ENCODE peak calls at places on chromosomes 11 and 22, in ten cellular contexts. Z, E, A, U, B, S, D, Q, R and G are unnamed samples.

GRCh38 chr11:129881570-129882170 is 13.7 kb downstream of the NFRKB start:
- DNase-seq in R (no peak), A (no peak), E (peak), Z (no peak), U (no peak), S (peak), D (peak), B (no peak), Q (peak), G (no peak)

GRCh38 chr11:12532580-12532979 is 141.6 kb upstream of the TEAD1 start:
- DNase-seq in A (no peak), U (no peak), S (no peak), B (no peak), E (no peak), Q (no peak), R (no peak), Z (no peak), D (no peak), G (no peak)

GRCh38 chr22:25919452-25919851 is 177.5 kb downstream of the MYO18B start:
- DNase-seq in R (no peak), E (no peak), D (no peak), U (no peak), S (no peak), Z (no peak), B (no peak), A (no peak), Q (no peak), G (no peak)

GRCh38 chr11:2550606-2550970 is 105.8 kb downstream of the KCNQ1 start:
- DNase-seq in S (no peak), R (peak), U (no peak), Q (no peak), B (no peak), Z (no peak), A (no peak), D (peak), E (no peak), G (no peak)

GRCh38 chr11:61488651-61489291 is 19.8 kb upstream of the LRRC10B start:
- DNase-seq in A (no peak), D (peak), E (no peak), B (no peak), R (peak), S (no peak), Z (no peak), U (peak), Q (no peak), G (peak)

GRCh38 chr11:74002832-74003231 is 6.1 kb downstream of the UCP3 start:
- DNase-seq in A (no peak), D (peak), Z (no peak), S (no peak), E (no peak), B (no peak), Q (no peak), R (no peak), U (no peak), G (no peak)

GRCh38 chr11:7246179-7246578 is 5.5 kb upstream of the SYT9 start:
- DNase-seq in U (no peak), Z (no peak), A (no peak), E (peak), R (no peak), D (no peak), B (no peak), S (no peak), Q (no peak), G (no peak)

GRCh38 chr11:7600205-7600775 is 73.0 kb downstream of the CYB5R2 start:
- DNase-seq in S (no peak), Q (no peak), R (peak), U (no peak), B (peak), D (peak), A (no peak), Z (peak), E (peak), G (peak)

GRCh38 chr11:101003468-101003867 is 126.1 kb downstream of the PGR start:
- DNase-seq in Q (no peak), U (no peak), E (peak), R (no peak), B (no peak), D (no peak), A (no peak), Z (no peak), S (no peak), G (no peak)

GRCh38 chr11:6746086-6746618 is 25.6 kb downstream of the OR2AG2 start:
- DNase-seq in S (peak), Q (no peak), A (no peak), U (peak), E (no peak), Z (no peak), B (no peak), D (peak), R (peak), G (no peak)

GRCh38 chr22:39215430-39216142 is 29.2 kb downstream of the PDGFB start:
- DNase-seq in D (peak), E (peak), R (no peak), A (no peak), U (peak), Z (no peak), B (no peak), Q (no peak), S (no peak), G (no peak)

GRCh38 chr11:74749127-74749964 is 697 bp downstream of the RNF169 start:
- DNase-seq in D (peak), S (peak), Z (peak), Q (peak), U (peak), B (no peak), R (peak), E (peak), A (no peak), G (peak)

GRCh38 chr11:13594045-13594444 is 74.4 kb upstream of the FAR1 start:
- DNase-seq in R (peak), Q (no peak), D (no peak), S (no peak), A (no peak), B (no peak), E (no peak), U (no peak), Z (no peak), G (no peak)

GRCh38 chr11:95490625-95491024 is 259.6 kb upstream of the SESN3 start:
- DNase-seq in Q (no peak), Z (no peak), E (no peak), S (no peak), B (no peak), U (no peak), A (no peak), R (no peak), D (no peak), G (no peak)

GRCh38 chr11:62398011-62398994 is 20.5 kb upstream of the SCGB1A1 start:
- DNase-seq in D (no peak), Z (no peak), E (peak), A (no peak), U (peak), R (no peak), B (peak), S (no peak), Q (no peak), G (no peak)

GRCh38 chr11:32391965-32392553 is 43.3 kb downstream of the WT1 start:
- DNase-seq in E (no peak), R (no peak), Q (peak), S (no peak), A (no peak), U (no peak), Z (no peak), D (no peak), B (no peak), G (no peak)

GRCh38 chr22:42154293-42154692 is 23.7 kb upstream of the CYP2D6 start:
- DNase-seq in Q (no peak), A (no peak), S (no peak), D (no peak), E (no peak), Z (no peak), U (no peak), B (no peak), R (no peak), G (no peak)

DNA sequence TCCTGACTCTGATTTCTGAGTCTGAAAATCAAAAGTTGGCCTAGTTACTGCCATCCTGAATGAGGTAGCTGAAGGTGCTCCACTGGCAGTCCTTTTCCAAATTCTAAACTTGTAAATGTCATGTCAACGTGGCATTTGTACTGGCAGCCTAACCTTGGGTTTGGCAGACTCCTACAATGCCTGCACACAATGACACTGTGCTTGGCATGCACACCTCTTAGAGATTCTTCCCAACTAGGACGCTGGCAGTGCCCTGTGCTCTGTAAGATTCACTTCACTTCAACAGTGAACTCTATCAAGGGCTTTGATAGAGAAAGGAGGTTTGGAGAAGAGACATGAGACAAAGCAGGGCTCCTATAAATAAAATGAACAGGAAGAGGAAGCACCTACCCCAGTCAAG is 21.9 kb upstream of the PPP2R1B start:
- DNase-seq in E (no peak), R (no peak), A (no peak), D (no peak), B (no peak), S (no peak), U (peak), Z (peak), Q (no peak), G (no peak)
- TF ChIP-seq POLR2A in E (no peak), R (no peak), A (no peak), D (no peak), B (no peak), S (no peak), U (no peak), Z (no peak), Q (no peak), G (no peak)

GRCh38 chr11:65045061-65045460 is 4.1 kb downstream of the SAC3D1 start:
- DNase-seq in R (no peak), B (no peak), U (no peak), A (no peak), Z (no peak), S (no peak), D (no peak), E (no peak), Q (no peak), G (no peak)

GRCh38 chr11:65043881-65044501 is 3.0 kb downstream of the SAC3D1 start:
- DNase-seq in D (no peak), B (peak), E (no peak), U (peak), S (no peak), Q (peak), R (peak), Z (peak), A (no peak), G (no peak)

GRCh38 chr11:65040520-65041205 is 347 bp upstream of the SAC3D1 start:
- DNase-seq in B (peak), D (peak), Z (peak), S (peak), U (peak), E (peak), Q (peak), A (peak), R (peak), G (peak)

GRCh38 chr11:65042899-65043298 is 1.9 kb downstream of the SAC3D1 start:
- DNase-seq in B (no peak), R (no peak), Z (no peak), Q (no peak), S (no peak), U (no peak), D (no peak), E (no peak), A (no peak), G (no peak)

GRCh38 chr11:65041206-65042035 is at the start of gene SAC3D1:
- DNase-seq in U (no peak), E (no peak), B (no peak), A (no peak), Z (no peak), D (peak), Q (peak), R (peak), S (peak), G (no peak)
- TF ChIP-seq POLR2A in U (no peak), E (peak), B (no peak), A (no peak), Z (no peak), D (no peak), Q (peak), R (no peak), S (peak), G (no peak)

GRCh38 chr11:103530257-103530656 is 421.0 kb downstream of the DYNC2H1 start:
- DNase-seq in E (no peak), A (no peak), S (no peak), Z (no peak), B (no peak), Q (no peak), U (no peak), R (no peak), D (no peak), G (no peak)
- TF ChIP-seq POLR2A in E (no peak), A (no peak), S (no peak), Z (no peak), B (no peak), Q (no peak), U (no peak), R (no peak), D (no peak), G (no peak)

DNA sequence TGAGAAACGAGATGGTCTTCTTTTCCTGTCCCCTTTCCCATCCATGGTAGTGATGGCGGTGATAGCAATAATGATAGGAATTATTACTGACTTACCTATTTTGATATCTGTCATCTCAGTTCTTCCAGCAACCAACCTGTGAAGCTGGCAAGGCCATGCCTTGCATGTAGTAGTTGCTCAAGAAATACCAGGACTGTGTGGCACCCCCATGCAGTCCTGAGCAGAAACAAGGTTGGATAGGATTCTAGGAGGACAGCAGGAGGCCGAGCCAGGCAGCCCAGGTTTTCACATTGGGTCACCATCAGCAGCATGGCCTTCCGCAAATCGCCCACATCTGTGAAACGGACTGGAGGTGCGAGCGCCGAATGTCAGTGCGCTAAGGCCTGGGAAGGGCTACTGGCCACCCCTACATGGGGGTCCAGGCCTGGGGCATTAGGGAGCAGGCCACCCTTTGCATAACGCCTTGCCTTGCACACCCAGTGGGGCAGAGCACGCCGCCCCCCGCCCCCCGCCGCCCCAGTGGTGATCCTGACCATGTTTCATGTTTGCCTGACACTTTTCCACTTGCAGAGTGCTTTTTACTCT is 2.5 kb downstream of the GRK2 start:
- DNase-seq in B (no peak), E (no peak), U (no peak), D (peak), Z (no peak), Q (no peak), A (no peak), R (no peak), S (no peak), G (no peak)
- TF ChIP-seq POLR2A in B (no peak), E (no peak), U (no peak), D (no peak), Z (no peak), Q (no peak), A (no peak), R (no peak), S (no peak), G (no peak)

DNA sequence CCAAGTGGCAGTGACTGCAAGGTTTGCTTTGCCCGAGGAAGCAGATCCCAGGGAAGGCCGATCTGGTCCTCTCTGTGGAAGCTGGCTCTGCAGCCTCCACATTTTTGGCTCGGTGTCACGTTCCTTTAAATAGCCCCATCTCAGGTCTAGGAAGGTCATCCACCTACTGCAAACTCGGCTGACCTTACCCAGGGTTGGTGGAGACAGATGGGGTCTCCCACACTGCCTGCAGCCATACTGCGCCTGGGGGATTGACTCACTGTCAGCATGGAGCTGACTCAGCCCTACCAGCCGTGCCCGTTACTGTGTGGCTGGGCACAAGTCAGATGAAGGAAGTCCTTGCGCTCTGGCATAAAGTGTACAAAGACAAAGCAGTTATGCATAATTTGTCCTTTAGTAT is 16.9 kb downstream of the CDPF1 start:
- DNase-seq in S (no peak), A (no peak), Q (peak), Z (peak), E (no peak), R (no peak), B (peak), D (no peak), U (peak), G (no peak)
- TF ChIP-seq POLR2A in S (no peak), A (no peak), Q (no peak), Z (no peak), E (no peak), R (no peak), B (no peak), D (no peak), U (no peak), G (no peak)

GRCh38 chr11:122711831-122712378 is 56.4 kb downstream of the UBASH3B start:
- DNase-seq in R (no peak), S (no peak), B (no peak), D (peak), E (no peak), Q (no peak), Z (no peak), U (no peak), A (no peak), G (no peak)

GRCh38 chr11:122706689-122707088 is 51.2 kb downstream of the UBASH3B start:
- DNase-seq in D (no peak), B (no peak), Z (no peak), S (no peak), A (no peak), E (no peak), U (no peak), R (no peak), Q (no peak), G (no peak)

GRCh38 chr11:122711362-122711761 is 55.8 kb downstream of the UBASH3B start:
- DNase-seq in S (no peak), A (no peak), D (peak), R (no peak), B (no peak), Q (no peak), U (no peak), E (no peak), Z (no peak), G (no peak)

GRCh38 chr11:122707111-122707510 is 51.6 kb downstream of the UBASH3B start:
- DNase-seq in A (no peak), R (no peak), S (no peak), D (no peak), E (no peak), Q (no peak), Z (no peak), U (no peak), B (no peak), G (no peak)

GRCh38 chr11:122709042-122709760 is 53.7 kb downstream of the UBASH3B start:
- DNase-seq in Q (no peak), E (peak), B (no peak), A (no peak), D (no peak), S (no peak), R (no peak), U (no peak), Z (no peak), G (no peak)
- TF ChIP-seq POLR2A in Q (no peak), E (no peak), B (no peak), A (no peak), D (no peak), S (no peak), R (no peak), U (no peak), Z (no peak), G (no peak)

GRCh38 chr11:72584933-72585597 is 89.2 kb downstream of the PDE2A start:
- DNase-seq in S (no peak), D (no peak), Z (no peak), U (no peak), E (no peak), B (no peak), A (no peak), R (no peak), Q (no peak), G (no peak)

GRCh38 chr11:72584293-72584921 is 89.8 kb downstream of the PDE2A start:
- DNase-seq in B (peak), Z (peak), R (peak), Q (no peak), S (no peak), A (no peak), U (peak), E (no peak), D (peak), G (no peak)

GRCh38 chr11:72587696-72588095 is 86.5 kb downstream of the PDE2A start:
- DNase-seq in R (no peak), Q (no peak), S (no peak), U (no peak), A (no peak), E (no peak), B (no peak), Z (no peak), D (no peak), G (no peak)

GRCh38 chr11:72586591-72587090 is 87.6 kb downstream of the PDE2A start:
- DNase-seq in D (no peak), R (no peak), E (no peak), U (no peak), A (no peak), Z (no peak), B (no peak), Q (no peak), S (no peak), G (no peak)

GRCh38 chr11:72585762-72586590 is 88.2 kb downstream of the PDE2A start:
- DNase-seq in S (peak), Q (peak), Z (peak), D (peak), U (peak), E (peak), B (peak), R (peak), A (no peak), G (no peak)
- TF ChIP-seq POLR2A in S (no peak), Q (no peak), Z (no peak), D (no peak), U (no peak), E (no peak), B (no peak), R (no peak), A (no peak), G (no peak)

GRCh38 chr22:30307026-30307574 is 17.8 kb upstream of the CASTOR1 start:
- DNase-seq in S (no peak), E (no peak), U (no peak), Z (no peak), A (no peak), B (no peak), R (no peak), Q (no peak), D (no peak), G (peak)

GRCh38 chr22:30305906-30306628 is 16.8 kb upstream of the CASTOR1 start:
- DNase-seq in E (no peak), Q (no peak), D (no peak), R (no peak), Z (no peak), B (no peak), U (no peak), A (no peak), S (no peak), G (no peak)

GRCh38 chr22:30304495-30305244 is 15.4 kb upstream of the CASTOR1 start:
- DNase-seq in Z (no peak), E (no peak), Q (no peak), U (no peak), R (peak), D (peak), A (no peak), B (no peak), S (no peak), G (peak)

GRCh38 chr22:30306629-30307016 is 17.3 kb upstream of the CASTOR1 start:
- DNase-seq in S (no peak), R (no peak), A (no peak), Z (no peak), D (no peak), Q (no peak), U (no peak), E (no peak), B (no peak), G (no peak)

GRCh38 chr22:30305519-30305905 is 16.2 kb upstream of the CASTOR1 start:
- DNase-seq in E (no peak), R (peak), B (peak), Q (no peak), U (peak), Z (peak), A (no peak), S (peak), D (peak), G (no peak)
- TF ChIP-seq POLR2A in E (no peak), R (peak), B (no peak), Q (no peak), U (peak), Z (no peak), A (no peak), S (peak), D (peak), G (peak)